ENCODE peak calls at places on chromosomes 13 and 19, in seven cellular contexts. A, V, N, O, U, Z and K are unnamed samples.
A peak's percentile ranks its signal among the peaks of the same experiment; 100 is the strongest.

GRCh38 chr19:5447700-5448311 is 7.4 kb upstream of the ZNRF4 start:
- DNase-seq in V (no peak), O (no peak), A (peak; percentile 52), Z (no peak), U (no peak), N (no peak), K (no peak)

GRCh38 chr13:22076658-22077057 is 405.8 kb downstream of the FGF9 start:
- DNase-seq in A (no peak), O (no peak), V (no peak), U (no peak), N (no peak), Z (no peak), K (no peak)

GRCh38 chr19:32336259-32337111 is 8.9 kb upstream of the ZNF507 start:
- DNase-seq in O (peak; percentile 64), Z (no peak), A (peak; percentile 67), U (no peak), V (no peak), N (no peak), K (no peak)

GRCh38 chr19:4064073-4064550 is 2.6 kb downstream of the ZBTB7A start:
- DNase-seq in Z (peak; percentile 67), O (no peak), U (no peak), A (peak; percentile 67), N (no peak), V (no peak), K (peak; percentile 80)

GRCh38 chr13:93289842-93290241 is 63.2 kb downstream of the GPC6 start:
- DNase-seq in A (peak; percentile 16), N (no peak), V (no peak), Z (no peak), U (no peak), O (no peak), K (no peak)

GRCh38 chr13:36096411-36097184 is 34.6 kb downstream of the DCLK1 start:
- DNase-seq in V (no peak), O (no peak), Z (no peak), N (no peak), A (peak; percentile 19), U (no peak), K (no peak)

GRCh38 chr13:28489975-28490550 is 4.9 kb downstream of the FLT1 start:
- DNase-seq in U (no peak), N (no peak), Z (no peak), V (no peak), O (no peak), A (no peak), K (no peak)

GRCh38 chr13:62294210-62294609 is 878.6 kb upstream of the PCDH20 start:
- DNase-seq in Z (no peak), N (no peak), U (no peak), V (no peak), O (no peak), A (no peak), K (no peak)

GRCh38 chr13:105346141-105346766 is 1189.2 kb downstream of the EFNB2 start:
- DNase-seq in O (no peak), Z (no peak), U (no peak), N (no peak), A (peak; percentile 6), V (no peak), K (no peak)

GRCh38 chr19:17243854-17244617 is 1.7 kb downstream of the NR2F6 start:
- DNase-seq in A (peak; percentile 81), U (peak; percentile 82), V (peak; percentile 81), N (peak; percentile 66), O (peak; percentile 86), Z (peak; percentile 80), K (peak; percentile 87)

GRCh38 chr19:45952691-45953505 is 20.8 kb downstream of the NOVA2 start:
- DNase-seq in O (peak; percentile 82), V (peak; percentile 79), U (peak; percentile 56), N (peak; percentile 63), A (peak; percentile 71), Z (peak; percentile 49), K (peak; percentile 79)

GRCh38 chr19:34806976-34807860 is 34.2 kb upstream of the ZNF599 start:
- DNase-seq in N (no peak), U (no peak), A (no peak), O (no peak), Z (no peak), V (no peak), K (no peak)

GRCh38 chr19:18523841-18524240 is 2.0 kb upstream of the ELL start:
- DNase-seq in V (no peak), N (no peak), Z (no peak), A (no peak), U (no peak), O (no peak), K (no peak)

GRCh38 chr13:95564948-95565347 is 12.4 kb downstream of the CLDN10 start:
- DNase-seq in U (no peak), A (peak; percentile 58), O (no peak), V (no peak), Z (no peak), N (no peak), K (no peak)

GRCh38 chr13:24159362-24159761 is 1.2 kb upstream of the SPATA13 start:
- DNase-seq in O (no peak), V (no peak), N (no peak), U (no peak), Z (no peak), A (no peak), K (no peak)

GRCh38 chr19:40806385-40807146 is 7.6 kb downstream of the EGLN2 start:
- DNase-seq in N (no peak), O (peak; percentile 93), V (peak; percentile 84), U (peak; percentile 87), Z (peak; percentile 76), A (peak; percentile 94), K (peak; percentile 91)
- H3K4me1 ChIP-seq in N (peaks cover 31% of the 10 kb centered on the region), O (peaks cover 47% of the 10 kb centered on the region), V (peaks cover 81% of the 10 kb centered on the region), U (peaks cover 88% of the 10 kb centered on the region), Z (peaks cover 74% of the 10 kb centered on the region), A (peaks cover 34% of the 10 kb centered on the region), K (peaks cover 65% of the 10 kb centered on the region)

DNA sequence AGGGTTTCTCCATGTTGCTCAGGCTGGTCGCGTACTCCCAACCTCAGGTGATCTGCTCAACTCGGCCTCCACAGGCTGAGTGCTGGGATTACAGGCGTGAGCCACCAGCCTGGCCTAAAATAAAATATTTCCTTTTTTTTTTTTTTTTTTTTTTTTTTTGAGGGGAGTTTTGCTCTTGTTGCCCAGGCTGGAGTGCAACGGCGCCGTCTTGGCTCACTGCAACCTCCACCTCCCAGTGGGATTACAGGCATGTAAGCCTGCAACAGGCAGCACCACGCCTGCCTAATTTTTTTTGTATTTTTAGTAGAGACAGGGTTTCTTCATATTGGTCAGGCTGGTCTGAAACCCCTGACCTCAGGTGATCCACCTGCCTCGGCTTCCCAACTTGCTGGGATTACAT is 4.9 kb downstream of the ZNF506 start:
- DNase-seq in O (peak; percentile 71), U (no peak), V (no peak), A (no peak), Z (no peak), N (no peak), K (no peak)
- H3K9me3 ChIP-seq in O (no peaks in the 10 kb centered on the region), U (peaks cover 17% of the 10 kb centered on the region), V (no peaks in the 10 kb centered on the region), A (no peaks in the 10 kb centered on the region), Z (peaks cover 5% of the 10 kb centered on the region), N (no peaks in the 10 kb centered on the region), K (no peaks in the 10 kb centered on the region)

GRCh38 chr13:40983269-40983668 is 35.8 kb downstream of the ELF1 start:
- DNase-seq in O (no peak), A (peak; percentile 30), N (no peak), V (no peak), U (no peak), Z (no peak), K (no peak)
- H3K27ac ChIP-seq in O (peak overlapping the region; percentile 37), A (peak overlapping the region; percentile 40), N (peak overlapping the region; percentile 6), V (peak overlapping the region; percentile 82), U (peak overlapping the region; percentile 83), Z (peak overlapping the region; percentile 56), K (peak overlapping the region; percentile 26)

GRCh38 chr13:99995503-99996176 is 14.1 kb downstream of the ZIC2 start:
- DNase-seq in O (no peak), N (no peak), V (no peak), A (no peak), Z (no peak), U (no peak), K (no peak)
- H3K4me1 ChIP-seq in O (no peaks in the 10 kb centered on the region), N (no peaks in the 10 kb centered on the region), V (peaks cover 11% of the 10 kb centered on the region), A (no peaks in the 10 kb centered on the region), Z (no peaks in the 10 kb centered on the region), U (peaks cover 8% of the 10 kb centered on the region), K (no peaks in the 10 kb centered on the region)

GRCh38 chr19:41626877-41627276 is at the start of gene CEACAM4:
- DNase-seq in Z (no peak), O (peak; percentile 74), N (no peak), V (no peak), U (no peak), A (no peak), K (no peak)

GRCh38 chr19:41623360-41623759 is 3.5 kb downstream of the CEACAM4 start:
- DNase-seq in Z (no peak), N (no peak), A (no peak), O (no peak), U (no peak), V (no peak), K (no peak)

GRCh38 chr19:41621654-41622053 is 5.2 kb downstream of the CEACAM4 start:
- DNase-seq in A (no peak), U (no peak), V (no peak), O (no peak), N (no peak), Z (no peak), K (no peak)

GRCh38 chr19:41626278-41626677 is 596 bp downstream of the CEACAM4 start:
- DNase-seq in N (no peak), A (no peak), V (no peak), U (no peak), O (no peak), Z (no peak), K (no peak)

GRCh38 chr19:41624515-41624914 is 2.4 kb downstream of the CEACAM4 start:
- DNase-seq in N (no peak), U (no peak), V (no peak), A (no peak), O (no peak), Z (no peak), K (no peak)
- H3K9me3 ChIP-seq in N (no peaks in the 10 kb centered on the region), U (no peaks in the 10 kb centered on the region), V (no peaks in the 10 kb centered on the region), A (no peaks in the 10 kb centered on the region), O (no peaks in the 10 kb centered on the region), Z (no peaks in the 10 kb centered on the region), K (no peaks in the 10 kb centered on the region)

DNA sequence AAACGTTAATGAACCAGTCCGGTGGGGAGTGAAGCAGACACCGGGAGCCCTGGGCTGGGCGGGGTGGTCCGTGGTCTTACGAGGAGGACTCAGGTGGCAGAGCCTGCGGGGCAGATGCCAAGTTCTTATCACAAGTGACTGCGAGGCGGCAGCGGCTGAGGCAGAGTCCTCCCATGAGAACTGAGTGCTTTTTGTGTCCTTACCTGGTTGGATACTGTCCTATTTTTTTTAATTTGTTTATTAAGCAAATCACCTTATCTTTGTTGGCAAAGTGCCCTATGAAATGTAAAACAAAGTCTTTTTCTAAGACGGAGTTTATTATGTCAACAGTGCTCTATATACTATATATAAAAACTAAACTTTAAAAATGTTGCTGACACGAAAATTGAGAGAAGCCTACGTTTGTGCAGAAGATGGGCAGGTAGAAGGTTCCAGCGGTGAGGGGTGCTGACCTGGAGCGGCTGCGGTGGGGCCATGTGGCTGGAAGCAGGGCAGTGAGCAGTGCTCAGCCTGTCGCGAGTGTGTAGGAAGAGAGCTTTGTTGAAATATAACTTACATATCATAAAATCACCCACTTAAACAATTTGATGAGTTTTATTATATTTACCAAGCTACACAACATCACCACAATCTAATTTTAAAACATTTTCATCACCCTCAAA is 82.2 kb downstream of the ATP11A start:
- DNase-seq in A (no peak), V (no peak), N (peak; percentile 44), O (no peak), Z (no peak), U (no peak), K (no peak)
- H3K27ac ChIP-seq in A (no peak overlapping the region), V (no peak overlapping the region), N (no peak overlapping the region), O (no peak overlapping the region), Z (no peak overlapping the region), U (no peak overlapping the region), K (no peak overlapping the region)